ENCODE peak calls at places on chromosomes 7 and 10, in ten cellular contexts. A, W, X, T, V, F, H, D, Z and Y are unnamed samples.

GRCh38 chr10:46527241-46527811 is 29.1 kb downstream of the GPRIN2 start:
- DNase-seq in D (peak), Z (no peak), F (no peak), H (no peak), W (peak), T (no peak), X (no peak), A (no peak), V (no peak), Y (no peak)

GRCh38 chr10:17725703-17726102 is 26.3 kb upstream of the TMEM236 start:
- DNase-seq in Z (no peak), V (no peak), H (no peak), T (no peak), F (no peak), X (no peak), D (no peak), W (no peak), A (no peak), Y (no peak)

GRCh38 chr7:1314908-1315450 is 82.3 kb downstream of the UNCX start:
- DNase-seq in A (no peak), V (no peak), W (no peak), H (no peak), Z (no peak), X (no peak), T (no peak), F (no peak), D (peak), Y (no peak)

GRCh38 chr10:93566435-93567276 is at the start of gene FFAR4:
- DNase-seq in W (peak), H (no peak), T (peak), F (no peak), V (no peak), X (peak), Z (no peak), D (peak), A (peak), Y (no peak)

GRCh38 chr7:108418941-108419340 is 37.3 kb downstream of the NRCAM start:
- DNase-seq in H (no peak), A (no peak), T (no peak), D (no peak), W (no peak), F (no peak), V (no peak), X (no peak), Z (no peak), Y (peak)

GRCh38 chr7:41188163-41189130 is 514.4 kb downstream of the INHBA start:
- DNase-seq in T (no peak), X (no peak), F (peak), Z (peak), V (peak), A (no peak), W (no peak), H (peak), D (no peak), Y (no peak)

GRCh38 chr10:72889391-72889831 is 4.1 kb upstream of the OIT3 start:
- DNase-seq in A (no peak), H (no peak), W (no peak), D (no peak), V (peak), F (peak), Z (peak), T (peak), X (no peak), Y (peak)

GRCh38 chr10:21495002-21495685 is 30.3 kb downstream of the SKIDA1 start:
- DNase-seq in A (no peak), W (no peak), V (no peak), X (no peak), T (no peak), H (no peak), D (no peak), F (no peak), Z (peak), Y (no peak)

GRCh38 chr10:25130911-25131310 is 43.9 kb upstream of the GPR158 start:
- DNase-seq in A (no peak), D (no peak), X (no peak), W (no peak), T (no peak), Z (peak), V (peak), H (no peak), F (peak), Y (no peak)

GRCh38 chr10:531541-531940 is 157.9 kb downstream of the DIP2C start:
- DNase-seq in X (no peak), W (no peak), F (no peak), H (no peak), A (peak), T (no peak), D (no peak), Z (no peak), V (no peak), Y (no peak)

GRCh38 chr7:43018446-43018845 is 86.3 kb downstream of the MRPL32 start:
- DNase-seq in V (peak), H (no peak), A (no peak), D (no peak), X (no peak), F (peak), Z (no peak), W (no peak), T (no peak), Y (peak)

GRCh38 chr7:138667535-138667934 is 33.6 kb downstream of the SVOPL start:
- DNase-seq in T (no peak), F (no peak), W (no peak), H (no peak), X (no peak), V (no peak), Z (no peak), D (no peak), A (no peak), Y (no peak)

GRCh38 chr7:41027428-41028115 is 675.3 kb downstream of the INHBA start:
- DNase-seq in H (peak), V (peak), A (no peak), F (peak), W (no peak), Z (peak), D (no peak), T (no peak), X (peak), Y (no peak)

GRCh38 chr10:61779950-61780659 is 117.4 kb downstream of the CABCOCO1 start:
- DNase-seq in T (no peak), F (peak), Z (peak), H (peak), A (no peak), D (peak), W (peak), X (no peak), V (peak), Y (peak)

GRCh38 chr7:27361522-27361921 is 118.9 kb downstream of the EVX1 start:
- DNase-seq in V (no peak), T (peak), H (no peak), F (no peak), X (no peak), A (no peak), Z (no peak), D (no peak), W (no peak), Y (no peak)

GRCh38 chr10:71214641-71215160 is 2.3 kb downstream of the UNC5B start:
- DNase-seq in D (no peak), Z (no peak), X (no peak), W (no peak), F (no peak), T (no peak), A (no peak), V (no peak), H (no peak), Y (no peak)

GRCh38 chr10:34031410-34031809 is 696.9 kb upstream of the NRP1 start:
- DNase-seq in H (peak), D (no peak), X (no peak), F (peak), Z (peak), V (peak), A (no peak), T (peak), W (peak), Y (no peak)

GRCh38 chr7:52030722-52031121 is 714.1 kb upstream of the COBL start:
- DNase-seq in H (no peak), Z (no peak), V (no peak), W (no peak), X (no peak), T (no peak), F (no peak), D (no peak), A (no peak), Y (no peak)

GRCh38 chr10:114697061-114697598 is 39.1 kb upstream of the ABLIM1 start:
- DNase-seq in V (peak), T (peak), X (no peak), A (no peak), Z (peak), D (peak), F (peak), W (peak), H (no peak), Y (no peak)

GRCh38 chr10:116109881-116110280 is 163.1 kb downstream of the GFRA1 start:
- DNase-seq in H (no peak), W (no peak), T (no peak), D (no peak), A (no peak), V (no peak), F (no peak), X (no peak), Z (no peak), Y (no peak)

GRCh38 chr10:92377962-92378361 is 87.0 kb downstream of the MARCHF5 start:
- DNase-seq in F (no peak), X (no peak), W (no peak), A (no peak), H (no peak), V (no peak), Z (no peak), D (no peak), T (no peak), Y (no peak)

GRCh38 chr7:145169908-145170307 is 334.1 kb upstream of the TPK1 start:
- DNase-seq in W (no peak), X (no peak), D (no peak), H (no peak), V (no peak), A (no peak), F (no peak), T (no peak), Z (no peak), Y (peak)

GRCh38 chr7:81676105-81676811 is 93.6 kb downstream of the HGF start:
- DNase-seq in Z (no peak), T (no peak), X (no peak), F (no peak), D (no peak), V (no peak), W (no peak), H (peak), A (no peak), Y (peak)

GRCh38 chr7:65339257-65339656 is 34.4 kb upstream of the ZNF92 start:
- DNase-seq in D (no peak), A (peak), X (no peak), F (no peak), W (no peak), Z (no peak), V (no peak), T (no peak), H (no peak), Y (no peak)

GRCh38 chr7:1611708-1612241 is 41.9 kb upstream of the PSMG3 start:
- DNase-seq in T (no peak), V (peak), W (no peak), X (peak), Z (peak), F (peak), D (no peak), A (no peak), H (peak), Y (no peak)

GRCh38 chr7:156192921-156193320 is 380.7 kb upstream of the SHH start:
- DNase-seq in T (no peak), Z (no peak), F (no peak), X (peak), A (no peak), H (peak), D (no peak), V (peak), W (no peak), Y (no peak)

GRCh38 chr7:25929448-25929847 is 222.6 kb upstream of the NFE2L3 start:
- DNase-seq in W (no peak), D (no peak), Z (no peak), V (no peak), F (no peak), T (no peak), H (no peak), A (no peak), X (no peak), Y (no peak)

GRCh38 chr7:2355079-2356008 is 717 bp downstream of the EIF3B start:
- DNase-seq in Z (no peak), W (no peak), X (peak), A (peak), T (no peak), F (no peak), V (no peak), D (no peak), H (no peak), Y (peak)

GRCh38 chr10:78745445-78745844 is 323.3 kb upstream of the ZMIZ1 start:
- DNase-seq in H (no peak), W (no peak), T (no peak), D (no peak), F (no peak), Z (no peak), V (no peak), A (peak), X (no peak), Y (no peak)

GRCh38 chr10:121293121-121293520 is 305.1 kb downstream of the FGFR2 start:
- DNase-seq in V (no peak), T (no peak), D (no peak), Z (no peak), F (no peak), W (no peak), X (no peak), A (no peak), H (no peak), Y (no peak)

GRCh38 chr7:135232720-135233119 is 918 bp upstream of the STRA8 start:
- DNase-seq in W (no peak), A (no peak), Z (no peak), T (no peak), F (no peak), D (no peak), V (no peak), X (no peak), H (no peak), Y (no peak)

GRCh38 chr7:128697301-128697905 is 25.3 kb downstream of the GARIN1A start:
- DNase-seq in D (peak), H (peak), W (peak), X (peak), F (peak), V (peak), Z (peak), T (no peak), A (no peak), Y (peak)

GRCh38 chr10:66931340-66931948 is 5.6 kb downstream of the LRRTM3 start:
- DNase-seq in Z (peak), A (no peak), V (peak), H (peak), D (no peak), T (peak), F (peak), X (peak), W (no peak), Y (peak)

GRCh38 chr7:20952891-20953290 is 166.2 kb upstream of the SP8 start:
- DNase-seq in A (no peak), W (no peak), H (no peak), F (no peak), D (no peak), X (no peak), Z (no peak), V (no peak), T (no peak), Y (no peak)

GRCh38 chr10:47143072-47143471 is 156.9 kb upstream of the GDF10 start:
- DNase-seq in T (no peak), Z (no peak), A (no peak), F (no peak), D (no peak), V (no peak), X (no peak), W (no peak), H (no peak), Y (no peak)

GRCh38 chr7:134724606-134725005 is 54.8 kb upstream of the CALD1 start:
- DNase-seq in A (no peak), Z (peak), T (no peak), H (peak), D (no peak), X (peak), W (no peak), F (no peak), V (peak), Y (peak)

GRCh38 chr10:132164801-132165278 is 21.9 kb upstream of the DPYSL4 start:
- DNase-seq in T (no peak), H (no peak), V (no peak), A (peak), D (peak), W (no peak), X (no peak), F (no peak), Z (no peak), Y (no peak)

GRCh38 chr10:3499120-3499519 is 285.9 kb downstream of the KLF6 start:
- DNase-seq in Z (peak), F (peak), W (no peak), D (no peak), T (no peak), A (no peak), V (peak), H (no peak), X (no peak), Y (no peak)

GRCh38 chr10:15310776-15311175 is 60.3 kb downstream of the FAM171A1 start:
- DNase-seq in D (no peak), H (no peak), V (no peak), F (no peak), Z (no peak), T (no peak), A (no peak), W (no peak), X (no peak), Y (no peak)
- H3K27ac ChIP-seq in D (no peak), H (no peak), V (no peak), F (no peak), Z (no peak), T (peak), A (no peak), W (no peak), X (no peak), Y (no peak)

GRCh38 chr10:110354322-110354766 is 49.6 kb upstream of the SMNDC1 start:
- DNase-seq in H (peak), A (peak), X (peak), W (peak), D (peak), V (peak), F (peak), T (peak), Z (peak), Y (peak)

GRCh38 chr10:110355181-110355831 is 50.6 kb upstream of the SMNDC1 start:
- DNase-seq in W (no peak), A (no peak), F (no peak), T (no peak), H (no peak), D (no peak), Z (no peak), X (no peak), V (no peak), Y (no peak)

GRCh38 chr10:110352930-110353243 is 48.2 kb upstream of the SMNDC1 start:
- DNase-seq in H (no peak), A (no peak), D (no peak), F (no peak), V (no peak), Z (no peak), T (no peak), X (no peak), W (no peak), Y (no peak)

GRCh38 chr10:110355922-110356627 is 51.4 kb upstream of the SMNDC1 start:
- DNase-seq in T (no peak), F (no peak), Z (no peak), V (no peak), X (no peak), D (no peak), A (no peak), H (no peak), W (no peak), Y (no peak)

DNA sequence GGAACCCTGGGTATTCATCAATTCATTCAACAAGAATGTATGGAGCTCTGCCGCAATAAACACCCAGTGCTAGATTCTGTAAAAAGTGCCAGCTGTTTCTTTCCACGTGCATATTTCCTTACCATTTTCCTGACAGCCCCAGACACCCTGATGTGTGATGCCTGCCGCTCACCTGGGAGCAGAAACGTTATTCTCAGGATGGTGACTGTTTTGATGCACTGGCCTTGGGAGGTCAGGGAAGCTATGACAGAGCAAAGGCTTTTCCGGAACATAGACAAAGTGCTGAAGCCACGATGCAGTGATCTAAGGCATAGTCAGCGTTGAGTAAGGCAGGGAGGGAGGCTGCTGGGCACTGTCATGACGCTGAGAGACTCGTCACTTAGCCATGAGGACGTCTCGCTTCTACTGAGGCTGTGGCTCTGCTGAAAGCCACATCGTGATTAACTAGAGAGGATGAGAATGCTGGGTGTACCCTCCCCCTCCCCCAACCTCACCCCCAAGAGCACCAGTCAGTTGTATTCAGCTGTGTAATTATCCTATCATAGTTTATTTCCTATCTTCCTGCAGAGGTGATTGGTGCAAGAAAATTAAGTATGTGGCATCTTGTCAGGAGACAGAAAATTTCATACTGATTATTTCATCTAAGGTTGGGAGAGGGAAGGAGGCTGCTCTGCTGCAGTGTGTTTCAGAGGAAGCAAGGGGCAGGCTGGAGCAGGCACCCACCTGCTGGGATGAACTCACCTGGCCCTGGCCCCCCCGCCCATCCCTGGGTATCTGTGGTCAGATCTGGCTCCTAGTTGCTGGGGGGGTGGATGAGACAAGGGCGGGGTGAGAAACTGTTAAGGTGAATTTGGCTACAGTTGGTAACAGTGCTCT is 48.8 kb upstream of the SMNDC1 start:
- DNase-seq in W (no peak), H (peak), Z (peak), X (peak), T (no peak), F (peak), A (no peak), V (peak), D (no peak), Y (peak)
- TF ChIP-seq CTCF in W (no peak), H (peak), Z (peak), X (no peak), T (no peak), F (no peak), A (no peak), V (peak), D (no peak), Y (no peak)

GRCh38 chr7:93574646-93575554 is at the start of gene CALCR:
- DNase-seq in V (peak), Z (no peak), F (no peak), X (peak), W (no peak), T (no peak), A (peak), D (peak), H (no peak), Y (peak)
- H3K4me3 ChIP-seq in V (no peak), Z (no peak), F (peak), X (peak), W (peak), T (no peak), A (peak), D (peak), H (peak), Y (no peak)

GRCh38 chr10:127979017-127979416 is 72.1 kb downstream of the PTPRE start:
- DNase-seq in D (no peak), V (no peak), F (no peak), W (no peak), Z (no peak), T (no peak), X (no peak), A (no peak), H (no peak), Y (no peak)

GRCh38 chr10:127977368-127978009 is 70.6 kb downstream of the PTPRE start:
- DNase-seq in X (no peak), W (peak), T (no peak), D (peak), V (peak), Z (peak), F (peak), H (peak), A (no peak), Y (no peak)

GRCh38 chr10:127980898-127981297 is 74.0 kb downstream of the PTPRE start:
- DNase-seq in H (no peak), D (no peak), X (no peak), Z (no peak), T (no peak), W (no peak), F (no peak), A (no peak), V (no peak), Y (no peak)

GRCh38 chr10:127978481-127978880 is 71.6 kb downstream of the PTPRE start:
- DNase-seq in T (no peak), X (no peak), F (no peak), D (no peak), A (no peak), W (no peak), Z (no peak), H (no peak), V (no peak), Y (no peak)

GRCh38 chr10:127979566-127979965 is 72.7 kb downstream of the PTPRE start:
- DNase-seq in V (no peak), A (no peak), D (no peak), W (no peak), H (no peak), X (no peak), Z (no peak), T (no peak), F (no peak), Y (no peak)
- H3K27ac ChIP-seq in V (no peak), A (no peak), D (no peak), W (peak), H (no peak), X (no peak), Z (no peak), T (no peak), F (no peak), Y (no peak)

DNA sequence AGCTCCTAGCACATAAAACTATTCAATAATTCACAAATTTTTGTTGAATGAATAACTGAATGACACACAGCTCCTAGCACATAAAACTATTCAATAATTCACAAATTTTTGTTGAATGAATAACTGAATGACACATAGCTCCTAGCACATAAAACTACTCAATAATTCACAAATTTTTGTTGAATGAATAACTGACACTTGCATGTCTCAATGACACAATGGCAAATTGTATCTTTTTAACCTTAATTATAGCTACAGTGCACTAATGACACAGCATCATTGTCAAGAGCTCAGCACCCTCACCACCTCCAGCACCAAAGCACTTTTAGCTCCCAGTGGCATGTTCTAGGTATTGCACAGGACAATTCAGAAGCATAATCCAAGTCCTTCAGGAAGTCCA is 131.6 kb downstream of the PDE1C start:
- DNase-seq in Z (peak), F (peak), W (no peak), T (no peak), V (peak), H (peak), X (peak), D (no peak), A (no peak), Y (peak)
- TF ChIP-seq CTCF in Z (peak), F (peak), W (no peak), T (no peak), V (peak), H (peak), X (peak), D (no peak), A (no peak), Y (no peak)

GRCh38 chr7:101857358-101857794 is 40.0 kb downstream of the CUX1 start:
- DNase-seq in Z (no peak), F (no peak), W (no peak), T (no peak), A (no peak), H (no peak), X (no peak), V (no peak), D (no peak), Y (no peak)
- H3K4me3 ChIP-seq in Z (no peak), F (no peak), W (peak), T (peak), A (no peak), H (no peak), X (no peak), V (no peak), D (peak), Y (no peak)